ENCODE peak calls at places on chromosomes 3 and 15, in four cellular contexts. O, A, M and R are unnamed samples.

GRCh38 chr3:153445817-153446216 is 283.8 kb downstream of the RAP2B start:
- DNase-seq in O (no peak), A (no peak), M (no peak), R (no peak)

GRCh38 chr3:57557088-57557537 is 1.0 kb downstream of the PDE12 start:
- DNase-seq in O (peak; percentile 56), A (peak; percentile 9), M (peak; percentile 47), R (peak; percentile 68)

GRCh38 chr3:46820852-46821251 is 42.4 kb downstream of the MYL3 start:
- DNase-seq in O (no peak), A (no peak), M (no peak), R (no peak)

GRCh38 chr3:127485396-127486170 is 105.0 kb downstream of the TPRA1 start:
- DNase-seq in O (no peak), A (no peak), M (no peak), R (no peak)

GRCh38 chr3:160458151-160458550 is 8.6 kb upstream of the TRIM59 start:
- DNase-seq in O (no peak), A (no peak), M (peak; percentile 54), R (no peak)

GRCh38 chr3:186821429-186822367 is 15.4 kb upstream of the RFC4 start:
- DNase-seq in O (peak; percentile 83), A (no peak), M (peak; percentile 65), R (peak; percentile 60)

GRCh38 chr15:33152502-33153109 is 41.9 kb downstream of the FMN1 start:
- DNase-seq in O (peak; percentile 11), A (no peak), M (no peak), R (no peak)

GRCh38 chr15:22955544-22956085 is 24.6 kb downstream of the CYFIP1 start:
- DNase-seq in O (no peak), A (no peak), M (no peak), R (no peak)

GRCh38 chr15:76912430-76912829 is 7.3 kb upstream of the SCAPER start:
- DNase-seq in O (no peak), A (no peak), M (no peak), R (no peak)

GRCh38 chr3:67896130-67896529 is 241.7 kb upstream of the SUCLG2 start:
- DNase-seq in O (no peak), A (no peak), M (no peak), R (no peak)

GRCh38 chr15:77507911-77508310 is 87.2 kb downstream of the HMG20A start:
- DNase-seq in O (peak; percentile 59), A (no peak), M (no peak), R (no peak)

DNA sequence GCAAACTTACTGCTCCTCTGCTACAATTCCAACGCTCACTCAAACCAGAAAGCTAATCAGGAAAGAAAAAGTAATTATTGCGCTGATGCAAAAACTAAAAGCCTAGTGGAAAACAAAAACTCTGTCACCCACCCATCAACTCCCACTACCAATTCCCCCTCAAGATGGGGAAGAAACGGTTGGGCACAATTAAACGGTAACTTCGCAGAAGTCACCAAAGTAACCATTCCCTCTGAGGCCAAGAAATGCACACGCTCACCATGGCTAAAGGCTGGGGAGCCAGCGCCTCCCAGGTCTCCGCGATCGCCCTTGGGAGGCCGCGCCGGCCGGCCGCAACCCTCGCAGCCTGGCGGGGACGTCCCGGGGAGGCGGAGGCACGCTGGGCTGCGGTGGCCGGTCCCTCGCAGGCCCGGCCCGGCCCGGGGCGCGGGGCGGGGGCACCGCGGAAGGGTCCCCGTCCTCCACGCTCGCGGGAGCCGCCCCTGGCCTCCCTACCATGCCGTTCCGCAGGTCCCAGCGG is 628 bp downstream of the SLTM start:
- DNase-seq in O (no peak), A (no peak), M (no peak), R (peak; percentile 50)
- H2BK5ac ChIP-seq in O (peak overlapping the region; percentile 96), A (peak overlapping the region; percentile 98), M (peak overlapping the region; percentile 84), R (peak overlapping the region; percentile 96)

GRCh38 chr3:146504546-146505197 is 35.3 kb upstream of the PLSCR2 start:
- DNase-seq in O (no peak), A (no peak), M (peak; percentile 96), R (peak; percentile 28)
- H2BK5ac ChIP-seq in O (peak overlapping the region; percentile 14), A (no peak overlapping the region), M (no peak overlapping the region), R (no peak overlapping the region)

DNA sequence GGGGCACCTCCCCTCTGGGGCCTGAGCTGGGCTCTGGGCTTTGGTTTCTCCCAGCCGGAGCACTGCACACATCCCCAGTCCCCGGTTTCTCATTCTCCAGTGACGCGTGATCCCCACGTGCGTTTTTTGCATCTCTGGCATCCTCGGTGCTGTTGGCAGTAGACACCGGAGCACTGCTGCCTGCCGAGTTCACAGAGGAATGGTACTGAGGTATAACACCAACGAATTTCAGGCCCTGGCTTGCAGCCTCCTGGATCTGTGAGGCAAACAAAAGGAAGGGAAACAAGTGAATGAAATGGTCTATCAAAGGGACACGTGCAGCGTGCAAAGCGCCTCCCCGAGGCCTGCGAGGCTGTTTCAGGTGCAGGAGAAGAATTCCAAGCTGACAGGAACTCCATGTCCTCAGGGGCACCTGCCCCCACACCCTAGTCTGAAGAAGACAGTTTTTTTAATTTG is 112.9 kb downstream of the OXNAD1 start:
- DNase-seq in O (no peak), A (no peak), M (no peak), R (no peak)
- H2BK5ac ChIP-seq in O (peak overlapping the region; percentile 2), A (no peak overlapping the region), M (no peak overlapping the region), R (no peak overlapping the region)

GRCh38 chr3:107184375-107184774 is 192.9 kb upstream of the CCDC54 start:
- DNase-seq in O (peak; percentile 25), A (no peak), M (peak; percentile 19), R (peak; percentile 44)
- H2BK5ac ChIP-seq in O (no peak overlapping the region), A (no peak overlapping the region), M (no peak overlapping the region), R (no peak overlapping the region)

DNA sequence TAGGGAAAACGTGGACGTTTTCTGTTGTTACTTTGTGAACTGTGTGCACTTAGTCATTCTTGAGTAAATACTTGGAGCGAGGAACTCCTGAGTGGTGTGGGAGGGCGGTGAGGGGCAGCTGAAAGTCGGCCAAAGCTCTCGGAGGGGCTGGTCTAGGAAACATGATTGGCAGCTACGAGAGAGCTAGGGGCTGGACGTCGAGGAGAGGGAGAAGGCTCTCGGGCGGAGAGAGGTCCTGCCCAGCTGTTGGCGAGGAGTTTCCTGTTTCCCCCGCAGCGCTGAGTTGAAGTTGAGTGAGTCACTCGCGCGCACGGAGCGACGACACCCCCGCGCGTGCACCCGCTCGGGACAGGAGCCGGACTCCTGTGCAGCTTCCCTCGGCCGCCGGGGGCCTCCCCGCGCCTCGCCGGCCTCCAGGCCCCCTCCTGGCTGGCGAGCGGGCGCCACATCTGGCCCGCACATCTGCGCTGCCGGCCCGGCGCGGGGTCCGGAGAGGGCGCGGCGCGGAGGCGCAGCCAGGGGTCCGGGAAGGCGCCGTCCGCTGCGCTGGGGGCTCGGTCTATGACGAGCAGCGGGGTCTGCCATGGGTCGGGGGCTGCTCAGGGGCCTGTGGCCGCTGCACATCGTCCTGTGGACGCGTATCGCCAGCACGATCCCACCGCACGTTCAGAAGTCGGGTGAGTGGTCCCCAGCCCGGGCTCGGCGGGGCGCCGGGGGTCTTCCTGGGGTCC is at the start of gene TGFBR2:
- DNase-seq in O (peak; percentile 99), A (peak; percentile 66), M (peak; percentile 90), R (peak; percentile 99)
- H2BK5ac ChIP-seq in O (peak within 1 kb of the TSS; percentile 87), A (peak within 1 kb of the TSS; percentile 24), M (peak within 1 kb of the TSS; percentile 25), R (peak within 1 kb of the TSS; percentile 98)

DNA sequence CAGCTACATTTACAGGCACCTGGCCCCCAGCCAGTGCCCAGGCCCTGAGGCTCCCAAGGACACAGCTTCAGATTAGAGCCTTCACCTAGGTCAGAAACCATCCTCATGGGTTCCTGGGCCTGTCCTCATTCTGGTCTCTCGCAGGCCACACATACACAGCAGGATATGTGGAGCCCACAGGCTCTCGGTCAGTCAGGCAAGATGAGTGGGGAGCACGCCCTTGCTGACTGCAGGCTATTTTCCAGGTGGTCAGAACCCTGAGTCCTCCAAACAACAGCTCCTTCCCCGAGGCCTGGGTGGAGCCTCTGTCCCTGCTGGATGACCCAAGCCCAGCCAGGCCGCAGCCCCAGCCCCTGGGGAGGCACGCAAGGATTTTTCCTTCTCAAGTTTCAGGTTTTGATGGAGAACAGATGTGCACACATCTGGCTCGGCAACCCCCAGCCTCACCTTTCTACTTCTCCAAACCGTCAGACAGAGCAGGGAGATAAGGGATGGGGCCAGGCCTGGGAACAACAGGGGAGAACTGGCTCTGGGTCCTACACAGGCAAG is 1.6 kb downstream of the STRA6 start:
- DNase-seq in O (peak; percentile 52), A (no peak), M (peak; percentile 41), R (peak; percentile 74)
- H2BK5ac ChIP-seq in O (no peak overlapping the region), A (peak overlapping the region; percentile 57), M (no peak overlapping the region), R (no peak overlapping the region)

GRCh38 chr3:8499181-8499611 is 2.4 kb upstream of the LMCD1 start:
- DNase-seq in O (no peak), A (peak; percentile 70), M (no peak), R (no peak)
- H2BK5ac ChIP-seq in O (no peak overlapping the region), A (no peak overlapping the region), M (no peak overlapping the region), R (no peak overlapping the region)

GRCh38 chr3:62186967-62187366 is 186.4 kb downstream of the FEZF2 start:
- DNase-seq in O (peak; percentile 31), A (no peak), M (peak; percentile 64), R (peak; percentile 22)

GRCh38 chr3:62184559-62184958 is 188.8 kb downstream of the FEZF2 start:
- DNase-seq in O (no peak), A (no peak), M (peak; percentile 59), R (no peak)

GRCh38 chr3:62193586-62194345 is 179.6 kb downstream of the FEZF2 start:
- DNase-seq in O (no peak), A (no peak), M (no peak), R (no peak)

GRCh38 chr3:62188547-62189375 is 184.6 kb downstream of the FEZF2 start:
- DNase-seq in O (peak; percentile 75), A (peak; percentile 77), M (peak; percentile 81), R (peak; percentile 68)

DNA sequence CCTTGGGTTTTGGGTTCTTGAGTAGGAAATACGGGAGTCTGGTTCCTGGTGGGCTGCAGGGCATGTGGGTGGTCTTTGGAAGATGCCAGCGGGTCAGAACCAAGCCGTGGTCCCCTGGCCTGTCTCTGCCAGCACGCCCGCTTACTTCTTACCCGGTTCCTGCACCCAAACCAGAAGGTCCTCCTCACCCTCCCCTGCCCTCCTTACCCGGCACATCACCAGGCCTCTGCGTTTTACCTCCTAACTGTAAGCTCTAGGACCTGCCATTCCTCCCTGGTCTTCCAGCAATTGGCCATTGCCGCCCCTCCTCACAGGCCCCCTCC is 184.0 kb downstream of the FEZF2 start:
- DNase-seq in O (no peak), A (no peak), M (no peak), R (no peak)
- H2BK5ac ChIP-seq in O (no peak overlapping the region), A (no peak overlapping the region), M (no peak overlapping the region), R (no peak overlapping the region)

DNA sequence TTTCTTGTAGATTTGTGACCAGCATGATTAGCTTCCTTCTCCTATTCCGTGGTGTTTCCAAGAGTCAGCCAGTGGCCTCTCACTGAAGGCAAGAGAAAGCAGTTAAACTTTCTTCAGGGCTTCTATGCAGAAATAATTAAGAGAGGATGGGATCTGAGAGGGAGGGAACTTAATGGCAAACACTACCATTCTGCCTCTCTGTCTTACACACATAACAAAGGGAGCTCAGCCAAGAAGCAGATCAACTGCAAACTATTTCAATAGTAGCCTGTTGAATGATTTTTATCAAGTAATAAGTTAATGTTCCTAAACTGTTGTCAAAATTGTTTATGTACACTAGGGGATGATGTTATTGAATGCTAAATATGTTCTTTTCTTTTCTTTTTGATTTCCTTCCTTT is 11.8 kb downstream of the OXSR1 start:
- DNase-seq in O (peak; percentile 13), A (no peak), M (no peak), R (peak; percentile 8)
- H2BK5ac ChIP-seq in O (no peak overlapping the region), A (no peak overlapping the region), M (no peak overlapping the region), R (no peak overlapping the region)

DNA sequence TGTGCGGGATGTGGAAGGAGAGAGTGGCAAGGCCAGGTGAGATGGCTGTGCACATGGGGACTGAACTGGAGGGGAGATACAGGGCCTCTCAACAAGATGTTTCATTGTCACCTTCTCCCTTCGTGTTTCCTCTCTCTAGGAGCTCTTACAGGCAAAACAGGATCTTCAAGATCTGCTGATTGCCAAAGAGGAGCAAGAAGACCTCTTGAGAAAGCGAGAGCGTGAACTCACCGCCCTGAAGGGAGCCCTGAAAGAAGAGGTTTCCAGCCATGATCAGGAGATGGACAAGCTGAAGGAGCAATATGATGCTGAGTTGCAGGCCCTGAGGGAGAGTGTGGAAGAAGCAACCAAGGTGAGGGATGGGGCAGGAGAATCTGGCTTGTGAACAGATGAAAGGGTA is 85.2 kb downstream of the CGNL1 start:
- DNase-seq in O (no peak), A (no peak), M (no peak), R (no peak)
- H2BK5ac ChIP-seq in O (no peak overlapping the region), A (no peak overlapping the region), M (no peak overlapping the region), R (no peak overlapping the region)